ENCODE peak calls at places on chromosomes 13 and 19, in seven cellular contexts. One of them, this sample, is unnamed.

GRCh38 chr19:31166206-31166605 is 183.0 kb downstream of the TSHZ3 start:
- DNase-seq in cardiac fibroblast: no peak
- DNase-seq in fibroblast of the aortic adventitia: no peak
- DNase-seq in ascending aorta: no peak
- DNase-seq in A549: no peak
- DNase-seq in lower leg skin: no peak
- DNase-seq in brain microvascular endothelial cell: no peak
- DNase-seq in this sample: no peak

GRCh38 chr13:52892925-52893324 is 44.5 kb upstream of the PCDH8 start:
- DNase-seq in lower leg skin: no peak
- DNase-seq in fibroblast of the aortic adventitia: no peak
- DNase-seq in ascending aorta: no peak
- DNase-seq in A549: no peak
- DNase-seq in cardiac fibroblast: no peak
- DNase-seq in brain microvascular endothelial cell: no peak
- DNase-seq in this sample: peak

GRCh38 chr19:49403404-49404187 is 15.5 kb downstream of the KASH5 start:
- DNase-seq in cardiac fibroblast: no peak
- DNase-seq in A549: no peak
- DNase-seq in fibroblast of the aortic adventitia: no peak
- DNase-seq in brain microvascular endothelial cell: peak
- DNase-seq in lower leg skin: no peak
- DNase-seq in ascending aorta: no peak
- DNase-seq in this sample: no peak

GRCh38 chr19:11361037-11361770 is 6.0 kb downstream of the PLPPR2 start:
- DNase-seq in ascending aorta: no peak
- DNase-seq in A549: no peak
- DNase-seq in lower leg skin: no peak
- DNase-seq in cardiac fibroblast: no peak
- DNase-seq in brain microvascular endothelial cell: no peak
- DNase-seq in fibroblast of the aortic adventitia: no peak
- DNase-seq in this sample: peak

GRCh38 chr19:44603201-44603945 is 10.0 kb upstream of the IGSF23 start:
- DNase-seq in fibroblast of the aortic adventitia: peak
- DNase-seq in brain microvascular endothelial cell: peak
- DNase-seq in ascending aorta: no peak
- DNase-seq in A549: no peak
- DNase-seq in cardiac fibroblast: peak
- DNase-seq in lower leg skin: no peak
- DNase-seq in this sample: peak

GRCh38 chr13:39530996-39531395 is 72.0 kb downstream of the LHFPL6 start:
- DNase-seq in A549: no peak
- DNase-seq in lower leg skin: no peak
- DNase-seq in brain microvascular endothelial cell: no peak
- DNase-seq in cardiac fibroblast: peak
- DNase-seq in fibroblast of the aortic adventitia: peak
- DNase-seq in ascending aorta: no peak
- DNase-seq in this sample: no peak

GRCh38 chr13:30421093-30422055 is 919 bp upstream of the UBE2L5 start:
- DNase-seq in A549: peak
- DNase-seq in lower leg skin: peak
- DNase-seq in fibroblast of the aortic adventitia: peak
- DNase-seq in cardiac fibroblast: peak
- DNase-seq in ascending aorta: peak
- DNase-seq in brain microvascular endothelial cell: peak
- DNase-seq in this sample: peak

GRCh38 chr19:56110515-56111448 is 10.3 kb downstream of the ZNF787 start:
- DNase-seq in A549: no peak
- DNase-seq in lower leg skin: no peak
- DNase-seq in cardiac fibroblast: peak
- DNase-seq in brain microvascular endothelial cell: peak
- DNase-seq in fibroblast of the aortic adventitia: peak
- DNase-seq in ascending aorta: no peak
- DNase-seq in this sample: no peak

GRCh38 chr13:74061939-74062595 is 72.1 kb downstream of the KLF12 start:
- DNase-seq in A549: no peak
- DNase-seq in cardiac fibroblast: peak
- DNase-seq in lower leg skin: no peak
- DNase-seq in brain microvascular endothelial cell: peak
- DNase-seq in fibroblast of the aortic adventitia: peak
- DNase-seq in ascending aorta: no peak
- DNase-seq in this sample: no peak

GRCh38 chr13:99307648-99308339 is 595 bp upstream of the GPR183 start:
- DNase-seq in ascending aorta: no peak
- DNase-seq in A549: peak
- DNase-seq in fibroblast of the aortic adventitia: peak
- DNase-seq in brain microvascular endothelial cell: peak
- DNase-seq in cardiac fibroblast: peak
- DNase-seq in lower leg skin: no peak
- DNase-seq in this sample: peak

GRCh38 chr13:46628622-46629365 is 75.8 kb downstream of the LRCH1 start:
- DNase-seq in fibroblast of the aortic adventitia: no peak
- DNase-seq in ascending aorta: no peak
- DNase-seq in cardiac fibroblast: no peak
- DNase-seq in lower leg skin: no peak
- DNase-seq in brain microvascular endothelial cell: no peak
- DNase-seq in A549: no peak
- DNase-seq in this sample: no peak

GRCh38 chr13:114286808-114287207 is 5.4 kb downstream of the UPF3A start:
- DNase-seq in fibroblast of the aortic adventitia: no peak
- DNase-seq in ascending aorta: no peak
- DNase-seq in lower leg skin: no peak
- DNase-seq in cardiac fibroblast: no peak
- DNase-seq in brain microvascular endothelial cell: peak
- DNase-seq in A549: no peak
- DNase-seq in this sample: no peak

GRCh38 chr13:33150662-33151061 is 134.4 kb downstream of the KL start:
- DNase-seq in brain microvascular endothelial cell: no peak
- DNase-seq in A549: no peak
- DNase-seq in lower leg skin: no peak
- DNase-seq in cardiac fibroblast: no peak
- DNase-seq in fibroblast of the aortic adventitia: no peak
- DNase-seq in ascending aorta: no peak
- DNase-seq in this sample: no peak

GRCh38 chr19:40603071-40603718 is 2.0 kb downstream of the LTBP4 start:
- DNase-seq in cardiac fibroblast: peak
- DNase-seq in A549: peak
- DNase-seq in ascending aorta: no peak
- DNase-seq in brain microvascular endothelial cell: no peak
- DNase-seq in fibroblast of the aortic adventitia: peak
- DNase-seq in lower leg skin: no peak
- DNase-seq in this sample: peak
- TF ChIP-seq CTCF in cardiac fibroblast: no peak
- TF ChIP-seq CTCF in A549: peak
- TF ChIP-seq CTCF in ascending aorta: no peak
- TF ChIP-seq CTCF in brain microvascular endothelial cell: peak
- TF ChIP-seq CTCF in fibroblast of the aortic adventitia: peak
- TF ChIP-seq CTCF in lower leg skin: no peak
- TF ChIP-seq CTCF in this sample: peak

DNA sequence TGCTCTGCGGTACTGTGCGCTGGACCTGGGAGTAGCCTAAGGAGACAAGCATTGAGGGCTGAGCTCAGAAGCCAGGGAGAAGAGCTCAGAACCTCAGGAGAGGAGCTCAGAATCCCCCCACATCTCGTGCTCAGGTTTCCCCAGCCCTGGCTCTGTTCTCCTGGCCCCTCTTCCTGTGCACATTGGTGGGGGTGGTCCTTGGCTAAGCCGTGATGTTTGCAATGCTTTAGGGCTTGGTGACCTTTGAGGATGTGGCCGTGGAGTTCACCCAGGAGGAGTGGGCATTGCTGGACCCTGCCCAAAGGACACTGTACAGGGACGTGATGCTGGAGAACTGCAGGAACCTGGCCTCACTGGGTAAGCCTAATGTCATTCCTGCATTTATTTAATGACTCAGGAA is 6.6 kb downstream of the ZNF557 start:
- DNase-seq in cardiac fibroblast: no peak
- DNase-seq in ascending aorta: no peak
- DNase-seq in fibroblast of the aortic adventitia: no peak
- DNase-seq in lower leg skin: no peak
- DNase-seq in brain microvascular endothelial cell: no peak
- DNase-seq in A549: no peak
- DNase-seq in this sample: no peak
- TF ChIP-seq CTCF in cardiac fibroblast: no peak
- TF ChIP-seq CTCF in ascending aorta: no peak
- TF ChIP-seq CTCF in fibroblast of the aortic adventitia: no peak
- TF ChIP-seq CTCF in lower leg skin: no peak
- TF ChIP-seq CTCF in brain microvascular endothelial cell: no peak
- TF ChIP-seq CTCF in A549: no peak
- TF ChIP-seq CTCF in this sample: no peak

DNA sequence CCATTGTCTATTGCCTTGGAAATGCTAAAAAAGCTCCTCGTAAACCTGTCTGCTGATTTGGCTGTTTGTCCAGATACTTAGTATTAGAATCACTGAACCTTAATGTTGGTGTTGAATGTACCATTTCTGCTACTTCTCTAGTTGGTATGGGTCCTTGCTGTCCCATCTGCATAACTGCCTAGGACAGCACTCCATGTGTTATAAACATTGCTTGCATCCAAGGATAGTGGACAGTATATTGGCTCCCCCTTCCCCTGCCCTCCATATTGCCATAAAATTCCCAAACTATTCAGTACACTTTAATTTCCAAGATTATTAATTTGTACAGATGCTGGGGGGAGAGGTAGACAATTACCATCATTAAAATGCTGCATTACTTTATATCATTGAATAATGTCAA is 36.2 kb downstream of the LSM14A start:
- DNase-seq in A549: no peak
- DNase-seq in ascending aorta: no peak
- DNase-seq in brain microvascular endothelial cell: no peak
- DNase-seq in lower leg skin: no peak
- DNase-seq in fibroblast of the aortic adventitia: no peak
- DNase-seq in cardiac fibroblast: no peak
- DNase-seq in this sample: no peak
- TF ChIP-seq CTCF in A549: no peak
- TF ChIP-seq CTCF in ascending aorta: no peak
- TF ChIP-seq CTCF in brain microvascular endothelial cell: no peak
- TF ChIP-seq CTCF in lower leg skin: no peak
- TF ChIP-seq CTCF in fibroblast of the aortic adventitia: no peak
- TF ChIP-seq CTCF in cardiac fibroblast: no peak
- TF ChIP-seq CTCF in this sample: no peak

DNA sequence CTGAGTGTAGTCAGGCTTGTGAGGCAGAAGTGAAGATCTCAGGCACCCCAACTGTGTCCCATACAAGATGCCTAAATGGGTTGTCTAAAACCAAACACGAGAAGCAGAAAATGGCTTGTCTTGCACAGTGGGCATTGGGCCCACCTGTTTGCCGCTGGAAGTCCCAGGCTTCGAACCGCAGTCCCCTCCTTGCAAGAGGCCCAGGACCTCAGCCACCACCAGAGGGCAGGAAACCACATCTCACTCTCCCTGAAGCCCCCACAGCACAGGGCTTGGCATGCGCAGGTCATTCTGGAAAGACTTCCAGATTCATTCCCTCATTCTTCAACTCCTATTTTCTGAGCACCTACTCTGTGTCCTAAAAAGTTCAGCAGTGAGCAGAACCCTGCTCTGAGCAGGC is 973.7 kb downstream of the UQCRFS1 start:
- DNase-seq in A549: peak
- DNase-seq in ascending aorta: no peak
- DNase-seq in fibroblast of the aortic adventitia: peak
- DNase-seq in brain microvascular endothelial cell: no peak
- DNase-seq in lower leg skin: no peak
- DNase-seq in cardiac fibroblast: peak
- DNase-seq in this sample: no peak
- TF ChIP-seq CTCF in A549: no peak
- TF ChIP-seq CTCF in ascending aorta: no peak
- TF ChIP-seq CTCF in fibroblast of the aortic adventitia: peak
- TF ChIP-seq CTCF in brain microvascular endothelial cell: peak
- TF ChIP-seq CTCF in lower leg skin: no peak
- TF ChIP-seq CTCF in cardiac fibroblast: peak
- TF ChIP-seq CTCF in this sample: no peak

DNA sequence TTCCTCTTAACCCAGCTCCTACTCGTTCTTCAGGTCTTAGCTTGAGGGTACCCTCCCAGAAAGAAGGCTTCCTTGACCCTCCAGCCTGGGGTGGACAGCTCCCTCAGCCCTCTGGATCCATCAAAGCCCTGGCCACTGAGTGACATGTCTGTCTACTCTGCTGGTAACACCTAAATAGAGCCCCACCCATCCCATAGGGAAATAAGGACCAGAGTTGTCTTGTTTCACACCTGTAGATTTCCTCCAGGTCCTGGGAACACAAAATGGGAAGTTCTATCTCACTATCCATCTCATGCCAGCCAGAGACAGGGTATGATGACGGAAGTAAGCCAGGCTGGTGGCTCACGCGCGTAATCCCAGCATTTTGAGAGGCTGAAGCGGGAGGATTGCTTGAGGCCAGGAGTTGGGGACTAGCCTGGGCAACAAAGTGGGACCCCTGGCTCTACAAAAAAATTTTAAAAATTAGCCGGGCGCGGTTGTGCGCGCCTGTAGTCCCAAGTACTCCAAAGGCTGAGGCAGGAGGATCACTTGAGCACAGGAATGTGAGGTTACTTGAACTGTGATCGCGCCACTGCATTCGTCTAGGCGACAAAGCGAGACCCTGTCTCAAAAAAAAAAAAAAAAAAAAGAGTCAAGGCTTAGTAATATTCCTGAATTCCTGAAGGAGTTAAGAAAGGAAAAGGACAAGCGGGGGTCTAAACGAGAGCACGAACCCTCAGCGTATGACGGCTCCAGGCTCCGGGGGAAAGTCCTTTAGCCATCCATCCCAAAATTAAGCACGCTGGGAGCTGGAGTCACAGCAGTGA is 544 bp upstream of the CCDC97 start:
- DNase-seq in brain microvascular endothelial cell: no peak
- DNase-seq in ascending aorta: no peak
- DNase-seq in fibroblast of the aortic adventitia: peak
- DNase-seq in cardiac fibroblast: no peak
- DNase-seq in lower leg skin: peak
- DNase-seq in A549: no peak
- DNase-seq in this sample: peak
- TF ChIP-seq CTCF in brain microvascular endothelial cell: no peak
- TF ChIP-seq CTCF in ascending aorta: no peak
- TF ChIP-seq CTCF in fibroblast of the aortic adventitia: no peak
- TF ChIP-seq CTCF in cardiac fibroblast: no peak
- TF ChIP-seq CTCF in lower leg skin: no peak
- TF ChIP-seq CTCF in A549: no peak
- TF ChIP-seq CTCF in this sample: no peak

DNA sequence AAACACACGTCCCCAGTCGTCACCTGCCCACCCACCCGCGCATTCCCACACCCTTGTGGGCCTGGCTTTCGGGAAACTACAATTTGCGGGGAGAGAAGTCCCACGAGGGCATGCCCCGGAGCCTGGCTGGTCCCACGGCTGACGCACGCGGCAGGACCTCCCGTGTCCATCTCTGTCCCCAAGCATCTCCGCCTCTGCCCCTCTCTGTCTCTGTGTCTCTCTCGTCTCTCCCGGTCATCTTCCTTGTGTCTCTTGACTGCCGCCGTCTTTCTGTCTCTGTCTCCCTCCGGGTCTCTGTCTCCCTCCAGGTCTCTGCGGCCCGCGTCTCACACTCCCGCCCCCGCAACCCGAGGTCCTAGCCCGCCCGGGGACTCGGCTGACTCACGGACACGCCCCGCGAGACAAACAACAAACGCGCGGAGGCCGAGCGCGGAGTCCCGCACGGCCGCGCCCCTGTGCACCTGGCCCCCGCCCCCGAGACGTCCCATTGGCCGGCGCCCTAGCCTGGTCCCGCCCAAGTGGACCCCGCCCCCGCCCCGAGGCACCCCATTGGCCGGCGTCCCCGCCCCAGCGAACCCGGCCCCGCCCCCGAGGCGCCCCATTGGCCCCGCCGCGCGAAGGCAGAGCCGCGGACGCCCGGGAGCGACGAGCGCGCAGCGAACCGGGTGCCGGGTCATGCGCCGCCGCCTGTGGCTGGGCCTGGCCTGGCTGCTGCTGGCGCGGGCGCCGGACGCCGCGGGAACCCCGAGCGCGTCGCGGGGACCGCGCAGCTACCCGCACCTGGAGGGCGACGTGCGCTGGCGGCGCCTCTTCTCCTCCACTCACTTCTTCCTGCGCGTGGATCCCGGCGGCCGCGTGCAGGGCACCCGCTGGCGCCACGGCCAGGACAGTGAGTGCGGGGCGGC is at the start of gene FGF22:
- DNase-seq in lower leg skin: peak
- DNase-seq in cardiac fibroblast: peak
- DNase-seq in A549: peak
- DNase-seq in fibroblast of the aortic adventitia: peak
- DNase-seq in ascending aorta: peak
- DNase-seq in brain microvascular endothelial cell: peak
- DNase-seq in this sample: peak
- TF ChIP-seq CTCF in lower leg skin: no peak
- TF ChIP-seq CTCF in cardiac fibroblast: no peak
- TF ChIP-seq CTCF in A549: no peak
- TF ChIP-seq CTCF in fibroblast of the aortic adventitia: no peak
- TF ChIP-seq CTCF in ascending aorta: no peak
- TF ChIP-seq CTCF in brain microvascular endothelial cell: no peak
- TF ChIP-seq CTCF in this sample: no peak